ENCODE peak calls at places on chromosomes 16 and 17, in ten cellular contexts. K is B cell; Y is GF-D8; A is stimulated activated CD8-positive, alpha-beta memory T cell treated with anti-CD3 and anti-CD28 coated beads, Interleukin-7, amount 100 ng/mL, for 1 hour; V is stimulated activated CD4-positive, alpha-beta T cell treated with anti-CD3 and anti-CD28 coated beads, Interleukin-12 subunit alpha, Interleukin-12 subunit beta, amount 100 ng/mL, for 4 hours; O is tibial nerve; U is substantia nigra; R is left cardiac atrium; W is activated T-helper 9 cell treated with anti-CD3 and anti-CD28 coated beads, Interleukin-2, amount 50 U/mL, for 16 hours; X is adrenal gland. Z is an unnamed sample.

GRCh38 chr17:65064452-65065019 is 8.0 kb upstream of the GNA13 start:
- DNase-seq in Y (no peak), W (no peak), A (no peak), V (no peak), K (no peak), R (no peak), O (no peak), U (no peak), X (no peak), Z (no peak)

GRCh38 chr17:59601130-59601529 is 18.6 kb upstream of the CLTC start:
- DNase-seq in X (no peak), Y (no peak), A (no peak), W (no peak), V (no peak), K (no peak), O (no peak), R (no peak), U (no peak), Z (no peak)

GRCh38 chr17:42895185-42895555 is 5.4 kb upstream of the G6PC1 start:
- DNase-seq in O (peak; percentile 50), K (no peak), V (no peak), U (no peak), A (no peak), R (peak; percentile 65), W (no peak), X (peak; percentile 73), Y (no peak), Z (peak; percentile 32)

GRCh38 chr17:47862621-47863440 is 11.9 kb upstream of the SP6 start:
- DNase-seq in R (no peak), Y (no peak), X (no peak), K (no peak), W (no peak), A (no peak), O (no peak), V (no peak), U (no peak), Z (no peak)

GRCh38 chr16:9138731-9139501 is 47.5 kb downstream of the HAPSTR1 start:
- DNase-seq in K (peak; percentile 71), Y (no peak), A (peak; percentile 39), X (peak; percentile 70), V (peak; percentile 64), R (peak; percentile 75), U (peak; percentile 36), W (peak; percentile 37), O (peak; percentile 51), Z (peak; percentile 64)

GRCh38 chr16:20268409-20268808 is 58.9 kb downstream of the GP2 start:
- DNase-seq in A (no peak), K (no peak), U (no peak), Y (no peak), O (no peak), V (no peak), X (no peak), R (no peak), W (no peak), Z (no peak)

GRCh38 chr17:6712058-6712853 is 913 bp downstream of the SLC13A5 start:
- DNase-seq in V (no peak), K (no peak), A (no peak), U (peak; percentile 50), X (peak; percentile 46), O (no peak), R (no peak), W (no peak), Y (no peak), Z (no peak)

GRCh38 chr17:3963214-3964201 is 729 bp downstream of the ATP2A3 start:
- DNase-seq in X (no peak), A (peak; percentile 29), R (no peak), Y (peak; percentile 76), O (no peak), K (peak; percentile 90), V (peak; percentile 48), U (no peak), W (peak; percentile 41), Z (no peak)

GRCh38 chr16:2584742-2585650 is 47.2 kb downstream of the PDPK1 start:
- DNase-seq in O (peak; percentile 61), V (no peak), U (no peak), Y (no peak), W (no peak), A (no peak), R (peak; percentile 32), X (peak; percentile 85), K (no peak), Z (peak; percentile 64)

GRCh38 chr17:80395402-80396151 is 19.4 kb upstream of the ENDOV start:
- DNase-seq in U (no peak), Y (no peak), X (peak; percentile 62), V (no peak), O (no peak), W (no peak), K (no peak), A (no peak), R (no peak), Z (no peak)

GRCh38 chr16:31130899-31131298 is 4.6 kb downstream of the PRSS8 start:
- DNase-seq in A (no peak), Y (no peak), R (no peak), X (no peak), U (no peak), V (no peak), W (no peak), K (no peak), O (no peak), Z (no peak)

GRCh38 chr16:11030990-11031510 is 86.7 kb downstream of the CLEC16A start:
- DNase-seq in A (no peak), X (peak; percentile 91), Y (no peak), R (no peak), K (no peak), U (no peak), O (no peak), V (no peak), W (no peak), Z (peak; percentile 66)

GRCh38 chr17:45942284-45942683 is 47.9 kb downstream of the MAPT start:
- DNase-seq in A (no peak), K (no peak), V (no peak), O (peak; percentile 17), U (peak; percentile 97), X (peak; percentile 58), R (peak; percentile 79), W (no peak), Y (no peak), Z (peak; percentile 86)

GRCh38 chr16:10647264-10647720 is 47.4 kb downstream of the TEKT5 start:
- DNase-seq in V (no peak), A (no peak), U (no peak), W (no peak), R (no peak), X (no peak), Y (no peak), O (no peak), K (no peak), Z (no peak)

GRCh38 chr16:2520784-2521577 is 810 bp downstream of the AMDHD2 start:
- DNase-seq in O (no peak), A (no peak), K (peak; percentile 82), Y (no peak), U (no peak), X (peak; percentile 50), W (peak; percentile 33), V (no peak), R (peak; percentile 33), Z (no peak)

GRCh38 chr17:4770632-4771031 is 1.1 kb upstream of the TM4SF5 start:
- DNase-seq in W (no peak), Y (no peak), K (no peak), O (no peak), U (no peak), A (no peak), V (no peak), X (no peak), R (no peak), Z (no peak)

GRCh38 chr16:84175351-84176081 is 11.3 kb downstream of the TAF1C start:
- DNase-seq in A (no peak), W (peak; percentile 21), R (peak; percentile 69), U (no peak), O (peak; percentile 64), V (peak; percentile 65), X (peak; percentile 79), Y (peak; percentile 32), K (peak; percentile 45), Z (no peak)

GRCh38 chr17:51346218-51346982 is 86.1 kb downstream of the UTP18 start:
- DNase-seq in U (peak; percentile 69), V (no peak), O (no peak), R (no peak), Y (no peak), K (no peak), A (no peak), W (no peak), X (no peak), Z (no peak)

GRCh38 chr17:49157784-49158183 is 25.2 kb downstream of the B4GALNT2 start:
- DNase-seq in R (no peak), U (no peak), A (no peak), Y (no peak), V (no peak), X (no peak), W (no peak), O (no peak), K (no peak), Z (no peak)

GRCh38 chr17:14070344-14071007 is 1.2 kb downstream of the COX10 start:
- DNase-seq in Y (no peak), X (no peak), K (no peak), U (no peak), V (no peak), O (no peak), W (no peak), R (no peak), A (no peak), Z (no peak)

GRCh38 chr17:27978689-27979175 is 63.7 kb upstream of the NLK start:
- DNase-seq in R (no peak), V (no peak), X (no peak), U (no peak), W (no peak), O (no peak), A (no peak), Y (no peak), K (no peak), Z (no peak)

GRCh38 chr16:71484006-71484893 is 4.9 kb downstream of the ZNF19 start:
- DNase-seq in V (peak; percentile 62), W (peak; percentile 63), Y (peak; percentile 29), O (peak; percentile 83), U (peak; percentile 73), X (peak; percentile 93), K (peak; percentile 89), A (peak; percentile 49), R (peak; percentile 90), Z (peak; percentile 83)

GRCh38 chr16:4337540-4338088 is 13.5 kb downstream of the PAM16 start:
- DNase-seq in U (no peak), K (no peak), A (no peak), X (no peak), W (no peak), Y (no peak), O (no peak), V (no peak), R (no peak), Z (no peak)

GRCh38 chr16:58116046-58116445 is 13.1 kb downstream of the CFAP20 start:
- DNase-seq in W (no peak), O (no peak), U (no peak), K (no peak), V (no peak), A (no peak), Y (no peak), R (no peak), X (no peak), Z (no peak)

GRCh38 chr17:81338301-81339179 is 43.4 kb upstream of the SLC38A10 start:
- DNase-seq in X (peak; percentile 73), W (no peak), K (no peak), O (no peak), V (no peak), R (no peak), U (no peak), A (no peak), Y (no peak), Z (no peak)

GRCh38 chr17:956905-957304 is 22.7 kb downstream of the NXN start:
- DNase-seq in K (no peak), A (no peak), R (no peak), X (no peak), W (no peak), O (no peak), U (no peak), Y (no peak), V (no peak), Z (no peak)

GRCh38 chr17:58352843-58353719 is 1.1 kb upstream of the SUPT4H1 start:
- DNase-seq in K (peak; percentile 70), X (peak; percentile 69), R (peak; percentile 55), U (no peak), W (no peak), V (no peak), Y (peak; percentile 47), A (no peak), O (no peak), Z (no peak)

GRCh38 chr17:28216032-28216431 is 103.0 kb upstream of the TMEM97 start:
- DNase-seq in U (no peak), V (no peak), K (no peak), O (no peak), W (no peak), X (no peak), R (no peak), A (no peak), Y (no peak), Z (no peak)